ENCODE peak calls at places on chromosomes 12 and 14, in eight cellular contexts. P, V, Y, R, O, E, D and K are unnamed samples.
A peak's percentile ranks its signal among the peaks of the same experiment; 100 is the strongest.

GRCh38 chr14:35964736-35965135 is 138.6 kb downstream of the BRMS1L start:
- DNase-seq in P (no peak), V (no peak), Y (no peak), R (no peak), O (no peak), E (no peak), D (peak; percentile 14), K (no peak)

GRCh38 chr12:3750616-3751015 is 2.3 kb downstream of the CRACR2A start:
- DNase-seq in P (no peak), V (no peak), Y (no peak), R (no peak), O (no peak), E (no peak), D (peak; percentile 39), K (no peak)

GRCh38 chr12:54996235-54996634 is 11.7 kb upstream of the TESPA1 start:
- DNase-seq in P (no peak), V (no peak), Y (no peak), R (no peak), O (no peak), E (no peak), D (peak; percentile 80), K (no peak)

GRCh38 chr14:70755655-70756054 is 53.7 kb downstream of the MAP3K9 start:
- DNase-seq in P (no peak), V (no peak), Y (no peak), R (no peak), O (no peak), E (no peak), D (no peak), K (no peak)

GRCh38 chr12:16272222-16272621 is 5.3 kb downstream of the SLC15A5 start:
- DNase-seq in P (no peak), V (peak; percentile 2), Y (no peak), R (no peak), O (no peak), E (no peak), D (no peak), K (no peak)

GRCh38 chr12:114681149-114681849 is 2.7 kb downstream of the TBX3 start:
- DNase-seq in P (no peak), V (peak; percentile 65), Y (no peak), R (no peak), O (no peak), E (no peak), D (no peak), K (no peak)

GRCh38 chr12:123516221-123516780 is 17.2 kb downstream of the RILPL1 start:
- DNase-seq in P (no peak), V (no peak), Y (no peak), R (no peak), O (no peak), E (no peak), D (no peak), K (no peak)

GRCh38 chr14:76514599-76514998 is 138.7 kb downstream of the ESRRB start:
- DNase-seq in P (peak; percentile 22), V (peak; percentile 2), Y (no peak), R (peak; percentile 37), O (no peak), E (no peak), D (no peak), K (no peak)

GRCh38 chr14:71165121-71165574 is 257.9 kb downstream of the PCNX1 start:
- DNase-seq in P (no peak), V (peak; percentile 6), Y (peak; percentile 80), R (no peak), O (no peak), E (no peak), D (no peak), K (no peak)

GRCh38 chr14:68589447-68590232 is 203.2 kb downstream of the ZFP36L1 start:
- DNase-seq in P (no peak), V (peak; percentile 66), Y (peak; percentile 88), R (no peak), O (no peak), E (peak; percentile 52), D (no peak), K (no peak)

GRCh38 chr14:76091036-76091435 is 60.7 kb upstream of the GPATCH2L start:
- DNase-seq in P (peak; percentile 9), V (no peak), Y (peak; percentile 35), R (no peak), O (no peak), E (peak; percentile 48), D (no peak), K (no peak)

GRCh38 chr12:481422-481821 is 21.7 kb downstream of the B4GALNT3 start:
- DNase-seq in P (no peak), V (peak; percentile 11), Y (peak; percentile 44), R (no peak), O (no peak), E (peak; percentile 81), D (no peak), K (peak; percentile 90)

GRCh38 chr14:63164108-63164683 is 40.0 kb upstream of the RHOJ start:
- DNase-seq in P (no peak), V (no peak), Y (no peak), R (no peak), O (no peak), E (no peak), D (no peak), K (no peak)

GRCh38 chr12:81729781-81730180 is 29.4 kb downstream of the PPFIA2 start:
- DNase-seq in P (no peak), V (no peak), Y (no peak), R (no peak), O (no peak), E (no peak), D (no peak), K (no peak)

GRCh38 chr12:81722004-81722403 is 37.1 kb downstream of the PPFIA2 start:
- DNase-seq in P (no peak), V (no peak), Y (no peak), R (no peak), O (no peak), E (no peak), D (no peak), K (no peak)

GRCh38 chr12:81727387-81727786 is 31.8 kb downstream of the PPFIA2 start:
- DNase-seq in P (no peak), V (no peak), Y (no peak), R (no peak), O (no peak), E (no peak), D (no peak), K (no peak)

GRCh38 chr12:81723361-81723760 is 35.8 kb downstream of the PPFIA2 start:
- DNase-seq in P (no peak), V (no peak), Y (no peak), R (no peak), O (no peak), E (no peak), D (no peak), K (no peak)

DNA sequence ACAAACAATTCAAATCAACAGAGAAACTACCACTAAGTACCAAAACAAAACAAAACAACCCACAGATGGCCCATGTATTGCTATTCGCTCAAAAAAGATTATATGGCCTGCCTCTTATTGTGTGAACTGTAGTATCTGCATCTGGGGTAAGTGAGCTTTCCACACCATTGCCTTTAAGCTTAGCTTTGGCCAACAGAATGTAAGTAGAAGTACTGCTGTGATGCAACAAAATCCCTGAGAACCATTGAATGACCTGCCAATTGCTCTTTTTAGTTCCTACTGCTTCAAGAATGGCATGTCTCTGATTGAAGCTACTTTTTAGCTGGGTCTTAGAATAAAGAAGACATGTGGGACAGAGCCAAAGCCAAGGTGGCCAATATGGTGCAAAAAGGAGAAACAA is 32.5 kb downstream of the PPFIA2 start:
- DNase-seq in P (no peak), V (no peak), Y (no peak), R (no peak), O (no peak), E (no peak), D (no peak), K (no peak)
- H3K27ac ChIP-seq in P (no peak overlapping the region), V (no peak overlapping the region), Y (no peak overlapping the region), R (no peak overlapping the region), O (no peak overlapping the region), E (no peak overlapping the region), D (no peak overlapping the region), K (no peak overlapping the region)

DNA sequence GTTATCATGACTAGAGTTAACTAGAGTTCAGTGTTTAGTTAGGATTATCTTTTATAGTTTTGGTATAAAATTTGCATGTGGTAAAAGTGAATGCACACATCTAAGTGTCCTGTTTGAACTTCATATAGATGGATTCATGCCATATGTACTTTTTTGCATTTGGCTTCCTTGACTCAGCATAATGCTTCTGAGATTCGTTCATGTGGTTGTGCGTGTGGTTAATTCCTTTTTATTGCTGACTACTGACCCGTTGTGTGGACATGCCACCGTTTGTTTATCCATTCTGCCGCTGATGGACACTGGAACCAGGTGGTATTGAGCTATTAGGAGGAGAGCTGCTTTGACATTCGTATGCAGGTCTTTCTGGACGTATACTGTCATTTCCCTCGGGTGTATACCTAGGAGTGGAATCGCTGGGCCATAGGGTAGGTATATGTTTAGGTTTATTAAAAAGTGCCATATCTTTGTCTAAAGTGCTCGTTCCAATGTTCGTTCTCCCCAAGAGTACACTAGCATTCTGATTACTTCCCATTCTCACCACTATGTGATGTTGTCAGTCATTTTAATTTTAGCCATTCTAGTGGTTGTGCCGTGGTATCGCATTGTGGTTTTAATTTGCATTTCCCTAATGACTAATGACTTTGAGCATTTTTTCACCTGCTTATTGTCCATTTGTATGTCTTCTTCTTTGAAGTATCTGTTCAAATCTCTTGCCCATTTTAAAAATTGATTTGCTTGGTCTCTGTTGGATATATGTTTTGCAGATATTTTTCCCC is 37.7 kb downstream of the RIN3 start:
- DNase-seq in P (no peak), V (no peak), Y (no peak), R (no peak), O (no peak), E (no peak), D (no peak), K (no peak)
- H3K4me3 ChIP-seq in P (no peak overlapping the region), V (no peak overlapping the region), Y (no peak overlapping the region), R (no peak overlapping the region), O (no peak overlapping the region), E (no peak overlapping the region), D (no peak overlapping the region), K (no peak overlapping the region)

GRCh38 chr12:22477894-22478287 is 66.5 kb downstream of the C2CD5 start:
- DNase-seq in P (no peak), V (no peak), Y (no peak), R (no peak), O (no peak), E (no peak), D (no peak), K (no peak)
- TF ChIP-seq CTCF in P (no peak), V (no peak), Y (no peak), R (no peak), O (no peak), E (no peak), D (no peak), K (no peak)

GRCh38 chr12:78703820-78704525 is 160.6 kb upstream of the SYT1 start:
- DNase-seq in P (no peak), V (peak; percentile 91), Y (no peak), R (no peak), O (no peak), E (no peak), D (no peak), K (no peak)
- H3K27ac ChIP-seq in P (no peak overlapping the region), V (no peak overlapping the region), Y (no peak overlapping the region), R (no peak overlapping the region), O (no peak overlapping the region), E (no peak overlapping the region), D (no peak overlapping the region), K (no peak overlapping the region)

GRCh38 chr14:89317051-89317691 is 99.9 kb downstream of the FOXN3 start:
- DNase-seq in P (no peak), V (no peak), Y (no peak), R (no peak), O (no peak), E (no peak), D (no peak), K (no peak)
- H3K4me3 ChIP-seq in P (no peak overlapping the region), V (no peak overlapping the region), Y (no peak overlapping the region), R (no peak overlapping the region), O (no peak overlapping the region), E (no peak overlapping the region), D (no peak overlapping the region), K (no peak overlapping the region)

GRCh38 chr12:28939427-28939826 is 209.7 kb upstream of the FAR2 start:
- DNase-seq in P (no peak), V (peak; percentile 19), Y (no peak), R (no peak), O (no peak), E (no peak), D (no peak), K (no peak)
- TF ChIP-seq CTCF in P (no peak), V (no peak), Y (no peak), R (no peak), O (no peak), E (no peak), D (no peak), K (no peak)